ENCODE peak calls at places on chromosomes 3 and 15, in six cellular contexts. D is SK-N-MC, U is transverse colon, T is MM.1S, A is pancreas, Y is osteoblast. C is an unnamed sample.
A peak's percentile ranks its signal among the peaks of the same experiment; 100 is the strongest.

GRCh38 chr3:160169139-160169830 is 55.9 kb upstream of the C3orf80 start:
- DNase-seq in U (no peak), D (no peak), T (no peak), A (no peak), Y (peak; percentile 96), C (peak; percentile 68)

GRCh38 chr15:69446947-69447346 is 5.7 kb upstream of the RPLP1 start:
- DNase-seq in T (no peak), Y (no peak), U (no peak), A (no peak), D (no peak), C (no peak)

GRCh38 chr3:168327836-168328235 is 232.1 kb upstream of the GOLIM4 start:
- DNase-seq in Y (no peak), A (no peak), T (no peak), D (no peak), U (no peak), C (no peak)

GRCh38 chr3:56125358-56126005 is 342.8 kb downstream of the ERC2 start:
- DNase-seq in Y (peak; percentile 88), A (no peak), D (no peak), T (no peak), U (no peak), C (peak; percentile 57)

GRCh38 chr15:64009798-64010241 is 36.5 kb downstream of the DAPK2 start:
- DNase-seq in Y (no peak), T (no peak), U (no peak), D (no peak), A (no peak), C (peak; percentile 83)

GRCh38 chr3:88142094-88142624 is 7.6 kb upstream of the C3orf38 start:
- DNase-seq in Y (peak; percentile 45), U (no peak), A (no peak), T (no peak), D (no peak), C (peak; percentile 32)

GRCh38 chr15:63191895-63192603 is 2.6 kb downstream of the RAB8B start:
- DNase-seq in T (peak; percentile 86), A (no peak), D (no peak), Y (no peak), U (peak; percentile 19), C (no peak)

GRCh38 chr3:71702131-71703024 is 22.8 kb downstream of the EIF4E3 start:
- DNase-seq in Y (no peak), U (no peak), T (no peak), D (no peak), A (no peak), C (peak; percentile 52)

GRCh38 chr15:85583404-85584390 is 203.3 kb downstream of the AKAP13 start:
- DNase-seq in Y (no peak), D (no peak), A (no peak), U (peak; percentile 65), T (no peak), C (peak; percentile 77)

GRCh38 chr15:68317281-68318007 is 39.9 kb downstream of the FEM1B start:
- DNase-seq in U (no peak), Y (no peak), A (no peak), D (no peak), T (no peak), C (no peak)
- H3K27ac ChIP-seq in U (no peak overlapping the region), Y (no peak overlapping the region), A (no peak overlapping the region), D (no peak overlapping the region), T (no peak overlapping the region), C (no peak overlapping the region)

GRCh38 chr3:133467780-133468179 is 67.9 kb downstream of the BFSP2 start:
- DNase-seq in T (no peak), A (no peak), U (no peak), Y (no peak), D (no peak), C (no peak)
- H3K4me3 ChIP-seq in T (no peak overlapping the region), A (no peak overlapping the region), U (no peak overlapping the region), Y (peak overlapping the region; percentile 13), D (no peak overlapping the region), C (no peak overlapping the region)

GRCh38 chr3:133608405-133608804 is 34.9 kb downstream of the CDV3 start:
- DNase-seq in T (peak; percentile 26), A (no peak), U (no peak), Y (no peak), D (no peak), C (no peak)
- H3K36me3 ChIP-seq in T (peaks cover 4% of the 10 kb centered on the region), A (peaks cover 25% of the 10 kb centered on the region), U (no peaks in the 10 kb centered on the region), Y (peaks cover 22% of the 10 kb centered on the region), D (peaks cover 81% of the 10 kb centered on the region), C (peaks cover 31% of the 10 kb centered on the region)

DNA sequence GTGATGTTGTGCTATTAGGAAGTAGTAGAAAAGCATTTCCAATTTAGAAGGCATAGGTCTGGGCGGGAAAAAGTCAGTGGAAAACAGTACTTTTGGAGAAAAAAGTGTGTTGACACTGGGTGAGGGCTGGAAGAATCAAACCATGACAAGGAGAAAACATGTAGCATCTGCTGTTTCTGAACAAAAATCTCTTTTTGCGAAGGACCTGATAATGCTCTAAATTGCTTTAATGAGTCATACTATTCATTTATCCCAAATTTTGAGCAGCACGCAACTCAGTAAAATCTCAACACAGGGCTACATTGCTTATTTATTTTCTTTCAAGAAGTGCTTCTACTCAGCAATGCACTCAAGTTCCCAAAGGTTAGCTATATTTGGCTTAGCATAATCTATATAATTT is 292.7 kb downstream of the DIPK2A start:
- DNase-seq in T (no peak), U (no peak), A (no peak), Y (no peak), D (no peak), C (no peak)
- H3K27ac ChIP-seq in T (no peak overlapping the region), U (no peak overlapping the region), A (no peak overlapping the region), Y (no peak overlapping the region), D (no peak overlapping the region), C (no peak overlapping the region)

GRCh38 chr3:52531636-52532516 is 1.8 kb downstream of the NT5DC2 start:
- DNase-seq in D (no peak), Y (peak; percentile 88), A (no peak), U (no peak), T (no peak), C (no peak)
- H3K4me3 ChIP-seq in D (peak overlapping the region; percentile 78), Y (peak overlapping the region; percentile 79), A (no peak overlapping the region), U (no peak overlapping the region), T (no peak overlapping the region), C (peak overlapping the region; percentile 76)

GRCh38 chr3:14152963-14153355 is 25.4 kb downstream of the XPC start:
- DNase-seq in D (no peak), A (no peak), U (no peak), T (no peak), Y (no peak), C (no peak)

GRCh38 chr3:14156201-14156600 is 22.2 kb downstream of the XPC start:
- DNase-seq in Y (no peak), U (no peak), T (no peak), D (no peak), A (no peak), C (no peak)

GRCh38 chr3:14154242-14154641 is 24.2 kb downstream of the XPC start:
- DNase-seq in D (no peak), Y (no peak), A (no peak), U (no peak), T (no peak), C (no peak)

GRCh38 chr3:14153663-14154062 is 24.7 kb downstream of the XPC start:
- DNase-seq in Y (no peak), T (no peak), D (no peak), U (no peak), A (no peak), C (no peak)

DNA sequence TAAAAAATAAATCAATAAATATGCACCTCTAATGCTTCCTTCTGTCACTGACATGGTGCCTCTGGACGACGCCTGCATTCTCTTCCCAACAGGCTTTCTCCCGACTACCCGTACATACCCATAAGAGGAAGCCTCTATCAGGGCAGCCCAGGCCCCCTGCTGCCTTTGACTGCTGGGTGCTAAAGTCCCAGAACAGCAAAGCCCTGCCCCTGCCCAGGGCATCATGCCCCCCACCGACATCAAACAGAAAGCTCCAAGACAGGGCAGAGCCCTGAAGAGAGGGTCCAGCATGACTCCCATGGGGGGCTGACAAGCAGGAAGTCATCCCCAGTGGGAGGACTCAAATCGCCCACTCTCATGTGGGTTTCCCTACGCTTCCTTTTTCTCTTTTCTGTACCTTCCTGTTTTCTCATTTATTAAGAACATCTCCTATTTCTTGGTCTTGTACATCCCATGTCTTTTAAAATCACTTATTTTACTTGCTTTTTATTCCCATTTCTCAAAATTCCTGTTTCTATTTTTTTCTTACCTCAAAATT is 23.4 kb downstream of the XPC start:
- DNase-seq in T (no peak), Y (no peak), D (no peak), U (no peak), A (peak; percentile 32), C (no peak)
- H3K36me3 ChIP-seq in T (no peaks in the 10 kb centered on the region), Y (peaks cover 64% of the 10 kb centered on the region), D (peaks cover 23% of the 10 kb centered on the region), U (no peaks in the 10 kb centered on the region), A (peaks cover 64% of the 10 kb centered on the region), C (peaks cover 28% of the 10 kb centered on the region)

GRCh38 chr3:5630396-5630795 is 442.9 kb downstream of the EDEM1 start:
- DNase-seq in U (no peak), D (no peak), Y (no peak), T (no peak), A (no peak), C (no peak)
- H3K27ac ChIP-seq in U (no peak overlapping the region), D (no peak overlapping the region), Y (no peak overlapping the region), T (no peak overlapping the region), A (no peak overlapping the region), C (no peak overlapping the region)